ENCODE peak calls at places on chromosomes 3 and 15, in six cellular contexts. K is KBM-7, N is amygdala, U is mesendoderm, B is MV-4-11, W is NCI-H345. Y is an unnamed sample.
A peak's percentile ranks its signal among the peaks of the same experiment; 100 is the strongest.

GRCh38 chr3:46580675-46581074 is 14.6 kb upstream of the LRRC2 start:
- DNase-seq in K (no peak), N (no peak), U (no peak), B (no peak), W (no peak), Y (no peak)

GRCh38 chr3:169145551-169145950 is 518.0 kb downstream of the MECOM start:
- DNase-seq in K (no peak), N (no peak), U (no peak), B (no peak), W (no peak), Y (no peak)

GRCh38 chr3:18070944-18071343 is 328.5 kb upstream of the TBC1D5 start:
- DNase-seq in K (no peak), N (no peak), U (no peak), B (no peak), W (no peak), Y (no peak)

GRCh38 chr3:69313251-69313650 is 72.6 kb downstream of the FRMD4B start:
- DNase-seq in K (no peak), N (no peak), U (no peak), B (no peak), W (no peak), Y (no peak)

GRCh38 chr3:9786209-9786739 is 6.0 kb downstream of the TADA3 start:
- DNase-seq in K (peak; percentile 59), N (no peak), U (no peak), B (peak; percentile 8), W (no peak), Y (no peak)

GRCh38 chr3:136250226-136250861 is at the start of gene PCCB:
- DNase-seq in K (peak; percentile 95), N (peak; percentile 90), U (peak; percentile 98), B (peak; percentile 91), W (peak; percentile 91), Y (peak; percentile 100)

GRCh38 chr3:117699058-117699457 is 989.5 kb downstream of the TUSC7 start:
- DNase-seq in K (no peak), N (no peak), U (no peak), B (no peak), W (no peak), Y (no peak)

GRCh38 chr3:188076176-188076575 is 77.8 kb upstream of the LPP start:
- DNase-seq in K (no peak), N (peak; percentile 21), U (no peak), B (no peak), W (no peak), Y (no peak)

GRCh38 chr3:127482216-127483004 is 108.1 kb downstream of the TPRA1 start:
- DNase-seq in K (no peak), N (peak; percentile 12), U (no peak), B (peak; percentile 64), W (no peak), Y (no peak)

GRCh38 chr15:101187820-101188516 is 63.9 kb downstream of the CHSY1 start:
- DNase-seq in K (no peak), N (no peak), U (peak; percentile 84), B (peak; percentile 69), W (no peak), Y (no peak)

GRCh38 chr3:188947983-188948657 is 223.7 kb upstream of the TPRG1 start:
- DNase-seq in K (no peak), N (peak; percentile 86), U (peak; percentile 93), B (no peak), W (peak; percentile 98), Y (peak; percentile 78)

GRCh38 chr3:197680955-197681521 is 55.7 kb downstream of the RUBCN start:
- DNase-seq in K (no peak), N (no peak), U (peak; percentile 80), B (no peak), W (no peak), Y (no peak)